ENCODE peak calls at places on chromosomes 1 and 21, in six cellular contexts. A, V, P, K, G and U are unnamed samples.
A peak's percentile ranks its signal among the peaks of the same experiment; 100 is the strongest.

GRCh38 chr1:87325982-87326738 is 2.5 kb upstream of the LMO4 start:
- DNase-seq in K (no peak), P (peak; percentile 40), A (peak; percentile 49), V (no peak), G (peak; percentile 37), U (peak; percentile 54)

GRCh38 chr1:203628185-203628996 is 1.8 kb downstream of the ATP2B4 start:
- DNase-seq in K (peak; percentile 73), G (peak; percentile 45), P (peak; percentile 94), V (peak; percentile 78), A (peak; percentile 56), U (peak; percentile 75)

GRCh38 chr1:23930861-23931471 is 17.8 kb upstream of the CNR2 start:
- DNase-seq in K (no peak), V (no peak), A (peak; percentile 59), G (peak; percentile 30), P (no peak), U (peak; percentile 45)

GRCh38 chr1:170284016-170284415 is 138.3 kb downstream of the NTMT2 start:
- DNase-seq in P (no peak), K (no peak), A (no peak), V (no peak), G (no peak), U (no peak)

GRCh38 chr1:162878000-162878596 is 17.1 kb upstream of the CCDC190 start:
- DNase-seq in V (peak; percentile 31), P (peak; percentile 74), G (peak; percentile 52), K (peak; percentile 72), A (peak; percentile 80), U (peak; percentile 74)

GRCh38 chr1:64473367-64473766 is 3.4 kb downstream of the CACHD1 start:
- DNase-seq in K (no peak), P (no peak), A (no peak), G (no peak), V (no peak), U (no peak)

GRCh38 chr1:213987876-213988638 is at the start of gene PROX1:
- DNase-seq in K (peak; percentile 83), A (peak; percentile 87), V (no peak), G (peak; percentile 58), P (peak; percentile 93), U (peak; percentile 89)

GRCh38 chr1:23090056-23090455 is 70.8 kb downstream of the KDM1A start:
- DNase-seq in G (peak; percentile 66), A (no peak), P (no peak), K (no peak), V (no peak), U (no peak)

GRCh38 chr1:37473431-37474050 is 839 bp upstream of the ZC3H12A start:
- DNase-seq in V (no peak), G (no peak), A (no peak), K (no peak), P (no peak), U (peak; percentile 75)

GRCh38 chr1:200478239-200478623 is 68.4 kb upstream of the ZNF281 start:
- DNase-seq in V (no peak), A (no peak), K (no peak), G (no peak), P (no peak), U (no peak)

GRCh38 chr1:106233511-106233910 is 823.0 kb upstream of the PRMT6 start:
- DNase-seq in V (no peak), G (no peak), K (no peak), A (no peak), P (no peak), U (no peak)

GRCh38 chr1:245418029-245418428 is 263.2 kb downstream of the KIF26B start:
- DNase-seq in A (no peak), V (no peak), K (no peak), P (no peak), G (no peak), U (no peak)

GRCh38 chr1:59342801-59343575 is 46.1 kb downstream of the FGGY start:
- DNase-seq in P (no peak), K (no peak), G (no peak), V (no peak), A (peak; percentile 38), U (no peak)

GRCh38 chr1:231925864-231926263 is 299.3 kb downstream of the DISC1 start:
- DNase-seq in K (no peak), V (no peak), A (no peak), G (no peak), P (no peak), U (no peak)

GRCh38 chr1:228393268-228393699 is 13.4 kb downstream of the TRIM11 start:
- DNase-seq in K (no peak), P (no peak), V (no peak), G (peak; percentile 21), A (peak; percentile 73), U (peak; percentile 57)

GRCh38 chr1:88736633-88737248 is 52.7 kb downstream of the PKN2 start:
- DNase-seq in V (peak; percentile 25), G (peak; percentile 8), P (peak; percentile 69), K (no peak), A (peak; percentile 55), U (peak; percentile 64)

DNA sequence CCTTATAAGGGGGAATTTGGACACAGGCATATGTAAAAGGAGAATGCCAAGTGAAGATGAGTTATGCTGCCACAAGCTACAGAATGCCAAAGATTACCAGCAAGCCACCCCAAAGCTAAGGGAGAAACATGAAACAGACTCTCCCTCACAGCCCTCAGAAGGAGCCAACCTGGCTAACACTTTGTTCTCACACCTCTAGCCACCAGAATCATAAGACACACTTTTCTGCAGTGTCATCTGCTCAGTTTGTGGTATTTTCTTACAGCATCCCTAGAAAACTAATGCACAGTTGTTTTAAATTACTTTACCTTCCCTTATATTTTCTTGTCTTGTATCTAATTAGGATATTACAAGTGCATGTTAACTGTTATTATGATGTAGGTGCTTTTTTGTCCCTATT is 43.2 kb upstream of the PRDX6 start:
- DNase-seq in V (no peak), K (no peak), P (no peak), A (no peak), G (no peak), U (no peak)
- H3K23ac ChIP-seq in V (no peak overlapping the region), K (no peak overlapping the region), P (no peak overlapping the region), A (no peak overlapping the region), G (no peak overlapping the region), U (no peak overlapping the region)

GRCh38 chr1:167137285-167138192 is 43.7 kb downstream of the STYXL2 start:
- DNase-seq in A (no peak), K (no peak), G (no peak), V (no peak), P (no peak), U (peak; percentile 18)

GRCh38 chr1:167138703-167139102 is 44.8 kb downstream of the STYXL2 start:
- DNase-seq in V (no peak), G (no peak), P (no peak), K (no peak), A (no peak), U (no peak)

GRCh38 chr1:167132306-167133010 is 38.6 kb downstream of the STYXL2 start:
- DNase-seq in V (no peak), P (no peak), A (no peak), G (no peak), K (no peak), U (no peak)

GRCh38 chr1:167136191-167136614 is 42.3 kb downstream of the STYXL2 start:
- DNase-seq in K (no peak), G (no peak), A (peak; percentile 12), P (no peak), V (no peak), U (peak; percentile 87)

DNA sequence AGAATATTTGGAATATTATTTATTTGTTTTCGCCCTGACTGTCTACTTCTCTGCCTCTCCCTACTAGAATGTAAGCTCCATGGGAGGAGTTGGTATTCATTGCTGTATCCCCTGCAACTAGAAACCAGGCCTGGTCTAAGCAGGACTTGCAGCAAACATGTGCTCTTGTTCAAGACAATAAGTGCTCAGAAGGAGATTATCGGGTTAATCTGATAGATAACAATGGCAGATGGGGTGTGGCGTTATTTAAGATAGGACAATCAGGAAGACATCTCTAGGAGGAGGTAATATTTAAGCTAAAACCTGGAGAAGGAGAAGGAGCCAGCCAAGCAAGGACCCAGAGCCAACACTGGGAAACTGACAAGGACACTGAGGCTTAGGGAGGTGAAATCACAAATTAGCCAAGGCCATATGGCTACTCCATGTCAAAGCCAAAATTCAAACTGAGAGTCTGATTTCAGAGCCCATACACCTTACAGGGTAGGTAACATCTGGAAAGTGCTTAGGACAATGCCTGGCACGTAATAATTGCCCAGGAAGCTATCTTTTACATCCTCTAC is 41.5 kb downstream of the STYXL2 start:
- DNase-seq in V (no peak), G (no peak), K (no peak), A (no peak), P (no peak), U (no peak)
- H2AK5ac ChIP-seq in V (peak overlapping the region; percentile 4), G (peak overlapping the region; percentile 39), K (no peak overlapping the region), A (no peak overlapping the region), P (no peak overlapping the region), U (peak overlapping the region; percentile 64)

DNA sequence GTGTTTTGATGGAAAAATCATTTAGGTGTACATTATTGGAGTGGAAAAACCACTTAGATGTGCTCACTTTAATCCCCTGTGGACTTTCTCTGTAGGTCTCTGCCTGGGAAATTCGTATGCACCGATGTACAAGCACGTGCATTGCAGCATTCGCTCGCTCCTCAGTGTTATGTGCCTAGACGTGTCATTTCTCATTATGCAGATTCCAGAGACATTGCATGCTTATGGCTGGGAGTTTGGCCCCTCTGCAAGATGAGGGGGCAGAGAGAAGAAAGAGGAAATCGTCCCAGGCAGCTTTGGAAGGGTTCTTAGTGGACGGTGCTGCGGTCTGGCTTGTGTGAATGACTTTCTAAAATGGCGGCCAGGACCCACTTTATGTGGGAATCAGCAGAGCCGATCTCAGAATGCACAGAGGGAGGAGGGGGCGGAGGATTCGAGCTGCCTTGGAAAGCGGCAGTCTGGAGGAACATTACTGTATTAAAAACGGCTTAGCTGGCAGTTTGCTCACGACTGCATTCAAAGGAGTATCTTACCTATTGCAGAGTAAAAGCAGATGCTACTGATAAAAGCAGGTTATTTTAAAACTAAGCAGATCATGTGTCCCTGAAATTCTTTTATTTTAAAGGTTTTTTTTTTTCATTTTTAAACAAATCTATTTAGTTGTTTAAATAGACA is 2.4 kb downstream of the SPEN start:
- DNase-seq in A (peak; percentile 60), P (peak; percentile 69), V (no peak), G (peak; percentile 73), K (peak; percentile 69), U (peak; percentile 86)
- H2AFZ ChIP-seq in A (peak overlapping the region; percentile 89), P (peak overlapping the region; percentile 82), V (peak overlapping the region; percentile 39), G (peak overlapping the region; percentile 59), K (peak overlapping the region; percentile 42), U (no peak overlapping the region)

GRCh38 chr21:38806153-38806941 is 618 bp downstream of the ETS2 start:
- DNase-seq in V (no peak), A (no peak), P (no peak), K (peak; percentile 49), G (no peak), U (no peak)

GRCh38 chr21:38807987-38808386 is 2.3 kb downstream of the ETS2 start:
- DNase-seq in V (no peak), A (peak; percentile 51), K (no peak), G (no peak), P (no peak), U (peak; percentile 54)

GRCh38 chr21:38806942-38807284 is 1.2 kb downstream of the ETS2 start:
- DNase-seq in A (peak; percentile 49), V (no peak), P (no peak), G (no peak), K (no peak), U (no peak)

GRCh38 chr21:38809170-38809878 is 3.6 kb downstream of the ETS2 start:
- DNase-seq in P (no peak), K (no peak), A (no peak), V (no peak), G (no peak), U (no peak)

DNA sequence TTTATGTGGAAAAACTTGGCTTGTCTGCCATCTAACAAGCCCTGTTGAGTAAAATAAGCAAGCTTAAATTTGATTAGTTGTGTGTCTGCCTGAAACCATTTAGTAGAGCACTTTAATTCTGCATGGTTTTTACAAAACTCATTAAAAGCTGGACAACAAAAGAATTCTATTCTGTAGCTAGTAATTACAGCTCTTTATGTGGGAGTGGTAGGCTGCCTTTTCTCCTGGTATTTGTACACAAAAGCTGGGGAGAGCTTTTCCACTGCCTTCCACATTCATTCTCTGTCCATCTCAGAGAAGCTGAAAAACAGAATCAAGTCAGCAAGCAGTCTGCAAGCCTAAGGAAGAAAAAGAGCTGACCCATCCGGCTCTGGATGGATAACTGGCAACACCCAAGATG is 1.8 kb downstream of the ETS2 start:
- DNase-seq in P (no peak), A (no peak), V (no peak), K (peak; percentile 59), G (no peak), U (peak; percentile 45)
- H3K23ac ChIP-seq in P (no peak overlapping the region), A (peak overlapping the region; percentile 96), V (no peak overlapping the region), K (no peak overlapping the region), G (no peak overlapping the region), U (no peak overlapping the region)